ENCODE peak calls at places on chromosomes 4 and X, in nine cellular contexts. Q is upper lobe of left lung, U is suprapubic skin, F is transverse colon, D is Peyer's patch, T is tibial nerve, G is right lobe of liver, O is vagina, C is stomach. I is an unnamed sample.

GRCh38 chrX:9501362-9501761 is 36.5 kb downstream of the TBL1X start:
- DNase-seq in Q (no peak), U (no peak), F (no peak), D (no peak), T (no peak), G (no peak), O (no peak), C (no peak), I (no peak)

GRCh38 chr4:23061431-23061830 is 368.7 kb downstream of the GBA3 start:
- DNase-seq in Q (no peak), U (no peak), F (peak; percentile 45), D (no peak), T (no peak), G (no peak), O (no peak), C (no peak), I (no peak)

GRCh38 chr4:7073059-7073458 is 5.2 kb upstream of the GRPEL1 start:
- DNase-seq in Q (no peak), U (no peak), F (no peak), D (no peak), T (no peak), G (no peak), O (no peak), C (no peak), I (no peak)

GRCh38 chrX:69501433-69501832 is 2.7 kb upstream of the NALF2 start:
- DNase-seq in Q (no peak), U (no peak), F (no peak), D (no peak), T (no peak), G (no peak), O (no peak), C (peak; percentile 47), I (peak; percentile 66)

GRCh38 chr4:24794916-24795665 is at the start of gene SOD3:
- DNase-seq in Q (peak; percentile 92), U (peak; percentile 86), F (peak; percentile 82), D (peak; percentile 18), T (peak; percentile 75), G (peak; percentile 73), O (peak; percentile 94), C (peak; percentile 79), I (peak; percentile 91)

GRCh38 chr4:8302331-8302730 is 32.8 kb downstream of the HTRA3 start:
- DNase-seq in Q (peak; percentile 6), U (peak; percentile 40), F (no peak), D (no peak), T (no peak), G (peak; percentile 22), O (no peak), C (no peak), I (no peak)

GRCh38 chrX:53357799-53358530 is 64.5 kb downstream of the SMC1A start:
- DNase-seq in Q (no peak), U (no peak), F (no peak), D (no peak), T (no peak), G (no peak), O (no peak), C (no peak), I (no peak)

GRCh38 chr4:80268081-80268823 is 1.8 kb downstream of the FGF5 start:
- DNase-seq in Q (no peak), U (no peak), F (no peak), D (no peak), T (no peak), G (no peak), O (no peak), C (no peak), I (no peak)

GRCh38 chrX:65034641-65035450 is 58.6 kb upstream of the ZC4H2 start:
- DNase-seq in Q (peak; percentile 70), U (peak; percentile 65), F (peak; percentile 85), D (peak; percentile 75), T (peak; percentile 35), G (peak; percentile 87), O (no peak), C (peak; percentile 79), I (peak; percentile 82)
- TF ChIP-seq POLR2A in Q (no peak), U (no peak), F (peak; percentile 59), D (peak; percentile 34), T (no peak), G (peak; percentile 31), O (peak; percentile 25), C (no peak), I (no peak)

GRCh38 chrX:153642313-153642654 is 4.7 kb upstream of the DUSP9 start:
- DNase-seq in Q (no peak), U (no peak), F (no peak), D (no peak), T (no peak), G (no peak), O (no peak), C (no peak), I (no peak)

GRCh38 chrX:153644356-153645125 is 2.5 kb upstream of the DUSP9 start:
- DNase-seq in Q (peak; percentile 15), U (no peak), F (no peak), D (no peak), T (no peak), G (peak; percentile 50), O (no peak), C (no peak), I (no peak)

GRCh38 chrX:153643431-153644351 is 3.3 kb upstream of the DUSP9 start:
- DNase-seq in Q (no peak), U (no peak), F (no peak), D (no peak), T (no peak), G (peak; percentile 49), O (no peak), C (no peak), I (no peak)

GRCh38 chrX:153641575-153642312 is 5.3 kb upstream of the DUSP9 start:
- DNase-seq in Q (no peak), U (no peak), F (no peak), D (no peak), T (no peak), G (no peak), O (no peak), C (no peak), I (no peak)

GRCh38 chrX:153642655-153643430 is 4.2 kb upstream of the DUSP9 start:
- DNase-seq in Q (no peak), U (no peak), F (no peak), D (no peak), T (no peak), G (peak; percentile 43), O (no peak), C (no peak), I (no peak)
- H3K4me1 ChIP-seq in Q (peaks cover 18% of the 10 kb centered on the region), U (peaks cover 33% of the 10 kb centered on the region), F (no peaks in the 10 kb centered on the region), D (no peaks in the 10 kb centered on the region), T (peaks cover 15% of the 10 kb centered on the region), G (no peaks in the 10 kb centered on the region), O (peaks cover 7% of the 10 kb centered on the region), C (peaks cover 39% of the 10 kb centered on the region), I (no peaks in the 10 kb centered on the region)

DNA sequence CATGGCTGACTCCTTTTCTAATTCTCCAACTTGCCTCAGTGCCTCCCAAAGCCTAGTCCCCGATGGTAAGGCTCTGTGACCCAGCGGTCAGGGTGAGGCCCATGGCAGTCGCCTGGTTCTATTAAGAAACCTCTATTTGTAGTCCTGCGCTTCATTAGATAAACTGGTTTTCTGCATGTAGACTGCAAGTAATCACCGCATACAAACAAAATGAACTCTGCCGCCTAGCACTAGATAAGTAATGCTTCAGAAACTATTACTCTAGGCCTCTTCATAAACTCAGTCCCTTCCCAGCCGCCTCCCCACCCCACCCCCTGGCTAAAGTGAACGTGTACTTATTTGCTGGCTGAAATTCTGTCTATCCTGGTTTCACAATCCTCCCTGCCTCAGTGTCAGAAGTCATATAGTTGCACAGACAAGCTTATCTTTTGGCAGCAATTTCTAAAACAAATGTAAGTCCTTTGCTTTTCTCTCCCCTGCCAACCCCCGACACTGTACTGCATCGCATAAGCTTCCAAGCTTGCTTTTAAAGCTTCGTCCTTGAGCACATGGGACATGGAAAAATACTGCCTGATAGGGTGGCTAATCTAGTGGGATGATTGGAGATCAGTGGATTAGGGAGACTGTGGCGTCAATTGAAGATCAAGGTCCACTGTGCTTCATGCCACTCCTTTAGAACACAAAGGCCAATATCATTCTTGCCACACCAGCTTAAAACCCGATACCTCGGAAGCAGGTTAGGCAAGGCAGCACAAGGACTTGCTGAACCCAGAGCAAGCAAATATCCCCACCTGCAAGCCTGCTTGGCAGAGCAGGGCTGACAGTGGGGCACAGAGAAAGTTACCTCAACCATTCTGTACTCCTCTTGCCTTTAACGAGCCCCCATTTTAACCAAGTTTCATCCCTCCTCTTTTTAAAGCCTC is 125.8 kb downstream of the IRF2 start:
- DNase-seq in Q (peak; percentile 70), U (no peak), F (peak; percentile 85), D (no peak), T (no peak), G (peak; percentile 84), O (no peak), C (peak; percentile 87), I (peak; percentile 51)
- TF ChIP-seq POLR2A in Q (no peak), U (no peak), F (peak; percentile 91), D (peak; percentile 75), T (no peak), G (peak; percentile 75), O (no peak), C (no peak), I (no peak)

DNA sequence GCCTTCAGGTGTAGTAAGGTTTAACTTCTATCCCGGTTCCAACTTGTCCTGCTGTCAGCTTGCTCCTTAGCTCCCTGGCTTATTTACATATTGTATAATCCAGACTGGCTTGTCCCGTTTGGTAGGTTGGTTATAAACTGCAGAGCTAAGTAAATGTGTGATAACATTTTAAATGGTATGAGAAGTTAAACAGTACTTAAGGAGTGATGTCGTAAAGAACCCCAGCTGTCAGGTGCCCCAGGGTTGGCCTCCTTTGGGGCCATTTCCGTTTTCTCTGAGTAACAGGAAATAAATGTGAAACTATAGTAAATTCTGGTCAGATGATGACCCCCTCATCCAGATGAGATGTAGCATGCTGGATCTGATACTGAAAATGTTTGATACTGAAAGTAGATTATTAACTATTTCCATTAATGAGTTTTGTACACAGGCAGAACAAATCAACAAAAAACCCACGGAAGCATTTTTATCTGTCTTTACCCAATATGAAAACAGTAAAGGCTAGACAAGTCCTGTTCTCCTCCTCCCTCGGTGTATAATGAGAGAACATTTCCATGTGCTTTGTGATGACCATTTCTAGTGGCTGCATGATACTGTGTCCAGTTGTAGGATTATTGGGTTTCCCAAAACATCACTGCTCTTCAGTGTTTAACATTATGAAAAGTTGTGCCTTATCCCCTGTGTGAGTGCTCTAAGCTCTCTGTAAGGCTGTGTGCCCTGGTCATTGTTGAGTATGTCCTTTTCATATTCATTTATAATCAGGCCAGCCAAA is 22.4 kb downstream of the GAB1 start:
- DNase-seq in Q (peak; percentile 73), U (no peak), F (peak; percentile 78), D (peak; percentile 59), T (no peak), G (no peak), O (no peak), C (peak; percentile 73), I (no peak)
- H3K4me1 ChIP-seq in Q (peaks cover 60% of the 10 kb centered on the region), U (peaks cover 88% of the 10 kb centered on the region), F (peaks cover 65% of the 10 kb centered on the region), D (no peaks in the 10 kb centered on the region), T (peaks cover 53% of the 10 kb centered on the region), G (peaks cover 7% of the 10 kb centered on the region), O (peaks cover 68% of the 10 kb centered on the region), C (peaks cover 97% of the 10 kb centered on the region), I (peaks cover 54% of the 10 kb centered on the region)